ENCODE peak calls at places on chromosome 12, in six cellular contexts. A is left kidney, Z is stomach, U is sigmoid colon, G is RKO, C is epithelial cell of esophagus. L is an unnamed sample.
A peak's percentile ranks its signal among the peaks of the same experiment; 100 is the strongest.

GRCh38 chr12:4908694-4909396 is 860 bp upstream of the KCNA1 start:
- DNase-seq in A (peak; percentile 76), Z (no peak), U (peak; percentile 60), G (no peak), C (no peak), L (peak; percentile 8)

GRCh38 chr12:15157200-15157599 is 64.0 kb downstream of the RERG start:
- DNase-seq in A (peak; percentile 66), Z (no peak), U (no peak), G (no peak), C (no peak), L (no peak)

GRCh38 chr12:93514853-93515252 is 47.5 kb downstream of the MRPL42 start:
- DNase-seq in A (no peak), Z (no peak), U (no peak), G (peak; percentile 67), C (peak; percentile 62), L (peak; percentile 44)

GRCh38 chr12:132188451-132189298 is 44.4 kb downstream of the NOC4L start:
- DNase-seq in A (no peak), Z (no peak), U (no peak), G (no peak), C (no peak), L (peak; percentile 13)

GRCh38 chr12:64186789-64187188 is 35.3 kb downstream of the KICS2 start:
- DNase-seq in A (no peak), Z (no peak), U (no peak), G (no peak), C (peak; percentile 78), L (no peak)

GRCh38 chr12:107027304-107028053 is 40.5 kb upstream of the MTERF2 start:
- DNase-seq in A (peak; percentile 69), Z (no peak), U (no peak), G (peak; percentile 94), C (peak; percentile 94), L (peak; percentile 90)

GRCh38 chr12:3101309-3102022 is 24.3 kb downstream of the TSPAN9 start:
- DNase-seq in A (no peak), Z (no peak), U (no peak), G (no peak), C (peak; percentile 61), L (peak; percentile 48)

GRCh38 chr12:47775100-47775911 is 2.3 kb downstream of the SLC48A1 start:
- DNase-seq in A (peak; percentile 56), Z (no peak), U (peak; percentile 69), G (peak; percentile 69), C (peak; percentile 33), L (no peak)

GRCh38 chr12:29733060-29733459 is 50.7 kb downstream of the TMTC1 start:
- DNase-seq in A (no peak), Z (no peak), U (no peak), G (no peak), C (peak; percentile 80), L (no peak)

GRCh38 chr12:122111070-122111750 is 32.7 kb downstream of the MLXIP start:
- DNase-seq in A (peak; percentile 44), Z (no peak), U (no peak), G (no peak), C (peak; percentile 78), L (no peak)

GRCh38 chr12:87836190-87836589 is 193.0 kb downstream of the C12orf50 start:
- DNase-seq in A (no peak), Z (no peak), U (no peak), G (no peak), C (no peak), L (no peak)

L was measured in AG08395.